ENCODE peak calls at places on chromosome 16, in ten cellular contexts. Z is heart left ventricle, S is spleen, R is endothelial cell of umbilical vein, V is left ventricle myocardium inferior, J is A549, D is cardiac fibroblast, X is thyroid gland, A is MM.1S, T is AG09309. M is an unnamed sample.
A peak's percentile ranks its signal among the peaks of the same experiment; 100 is the strongest.

GRCh38 chr16:12341423-12341822 is 364.9 kb downstream of the SNX29 start:
- DNase-seq in D (peak; percentile 81), T (no peak), J (peak; percentile 46), Z (no peak), V (no peak), R (peak; percentile 36), X (no peak), S (no peak), A (no peak), M (peak; percentile 7)

GRCh38 chr16:48525201-48526057 is 84.6 kb downstream of the N4BP1 start:
- DNase-seq in R (no peak), J (no peak), V (no peak), S (peak; percentile 60), T (no peak), D (no peak), Z (no peak), A (no peak), X (no peak), M (no peak)

GRCh38 chr16:228917-229730 is at the start of gene LUC7L:
- DNase-seq in R (peak; percentile 92), X (peak; percentile 86), S (peak; percentile 96), V (peak; percentile 90), Z (peak; percentile 91), T (peak; percentile 14), A (peak; percentile 92), D (peak; percentile 86), J (peak; percentile 91), M (peak; percentile 88)

GRCh38 chr16:797120-797420 is 3.5 kb downstream of the GNG13 start:
- DNase-seq in R (no peak), D (no peak), T (no peak), S (no peak), Z (no peak), X (no peak), J (peak; percentile 55), A (no peak), V (no peak), M (no peak)

GRCh38 chr16:51982715-51983680 is 563.9 kb downstream of the TOX3 start:
- DNase-seq in A (peak; percentile 61), X (peak; percentile 47), V (no peak), R (peak; percentile 28), D (peak; percentile 85), J (peak; percentile 76), S (no peak), T (peak; percentile 42), Z (peak; percentile 21), M (peak; percentile 82)

GRCh38 chr16:85162478-85163277 is 50.4 kb upstream of the CIBAR2 start:
- DNase-seq in V (peak; percentile 58), Z (no peak), J (no peak), X (peak; percentile 96), D (peak; percentile 82), R (peak; percentile 46), A (no peak), T (no peak), S (no peak), M (peak; percentile 79)

GRCh38 chr16:66489385-66489784 is 60.5 kb downstream of the TK2 start:
- DNase-seq in D (no peak), Z (no peak), X (no peak), V (no peak), T (no peak), A (no peak), R (no peak), S (no peak), J (no peak), M (no peak)

GRCh38 chr16:89983550-89983949 is 35.0 kb downstream of the DEF8 start:
- DNase-seq in V (no peak), D (no peak), S (no peak), T (no peak), J (no peak), A (no peak), X (no peak), Z (no peak), R (no peak), M (no peak)

GRCh38 chr16:457732-458400 is 32.4 kb downstream of the RAB11FIP3 start:
- DNase-seq in T (no peak), D (peak; percentile 18), Z (no peak), X (no peak), S (no peak), J (peak; percentile 57), A (no peak), V (no peak), R (peak; percentile 77), M (peak; percentile 61)

GRCh38 chr16:11499295-11500089 is 87.2 kb downstream of the LITAF start:
- DNase-seq in A (no peak), X (peak; percentile 33), R (no peak), D (no peak), Z (no peak), J (peak; percentile 75), T (no peak), S (no peak), V (no peak), M (no peak)

GRCh38 chr16:760065-760464 is 469 bp upstream of the MSLN start:
- DNase-seq in T (no peak), S (no peak), A (no peak), Z (no peak), J (no peak), R (no peak), X (no peak), D (no peak), V (no peak), M (no peak)

GRCh38 chr16:27500801-27501200 is 48.9 kb downstream of the GTF3C1 start:
- DNase-seq in D (no peak), Z (no peak), R (no peak), J (no peak), T (no peak), V (no peak), A (no peak), X (no peak), S (no peak), M (no peak)

GRCh38 chr16:84868829-84869457 is 49.2 kb downstream of the CRISPLD2 start:
- DNase-seq in V (peak; percentile 8), Z (no peak), A (no peak), J (no peak), R (no peak), T (no peak), S (no peak), D (no peak), X (no peak), M (no peak)

GRCh38 chr16:67445441-67445912 is 14.6 kb downstream of the HSD11B2 start:
- DNase-seq in D (no peak), R (no peak), T (no peak), S (no peak), Z (peak; percentile 51), X (peak; percentile 66), A (no peak), V (peak; percentile 74), J (no peak), M (no peak)

GRCh38 chr16:80058236-80058635 is 457.7 kb upstream of the MAF start:
- DNase-seq in T (no peak), S (no peak), R (no peak), X (peak; percentile 7), A (no peak), V (peak; percentile 55), J (no peak), Z (peak; percentile 36), D (peak; percentile 7), M (peak; percentile 0)

GRCh38 chr16:35533683-35534082 is 2074.3 kb downstream of the TP53TG3F start:
- DNase-seq in D (peak; percentile 2), J (no peak), A (peak; percentile 11), Z (no peak), V (no peak), X (no peak), S (no peak), R (no peak), T (no peak), M (no peak)
- H3K4me3 ChIP-seq in D (no peak overlapping the region), J (no peak overlapping the region), A (no peak overlapping the region), Z (no peak overlapping the region), V (no peak overlapping the region), X (no peak overlapping the region), S (no peak overlapping the region), R (no peak overlapping the region), T (no peak overlapping the region), M (no peak overlapping the region)

DNA sequence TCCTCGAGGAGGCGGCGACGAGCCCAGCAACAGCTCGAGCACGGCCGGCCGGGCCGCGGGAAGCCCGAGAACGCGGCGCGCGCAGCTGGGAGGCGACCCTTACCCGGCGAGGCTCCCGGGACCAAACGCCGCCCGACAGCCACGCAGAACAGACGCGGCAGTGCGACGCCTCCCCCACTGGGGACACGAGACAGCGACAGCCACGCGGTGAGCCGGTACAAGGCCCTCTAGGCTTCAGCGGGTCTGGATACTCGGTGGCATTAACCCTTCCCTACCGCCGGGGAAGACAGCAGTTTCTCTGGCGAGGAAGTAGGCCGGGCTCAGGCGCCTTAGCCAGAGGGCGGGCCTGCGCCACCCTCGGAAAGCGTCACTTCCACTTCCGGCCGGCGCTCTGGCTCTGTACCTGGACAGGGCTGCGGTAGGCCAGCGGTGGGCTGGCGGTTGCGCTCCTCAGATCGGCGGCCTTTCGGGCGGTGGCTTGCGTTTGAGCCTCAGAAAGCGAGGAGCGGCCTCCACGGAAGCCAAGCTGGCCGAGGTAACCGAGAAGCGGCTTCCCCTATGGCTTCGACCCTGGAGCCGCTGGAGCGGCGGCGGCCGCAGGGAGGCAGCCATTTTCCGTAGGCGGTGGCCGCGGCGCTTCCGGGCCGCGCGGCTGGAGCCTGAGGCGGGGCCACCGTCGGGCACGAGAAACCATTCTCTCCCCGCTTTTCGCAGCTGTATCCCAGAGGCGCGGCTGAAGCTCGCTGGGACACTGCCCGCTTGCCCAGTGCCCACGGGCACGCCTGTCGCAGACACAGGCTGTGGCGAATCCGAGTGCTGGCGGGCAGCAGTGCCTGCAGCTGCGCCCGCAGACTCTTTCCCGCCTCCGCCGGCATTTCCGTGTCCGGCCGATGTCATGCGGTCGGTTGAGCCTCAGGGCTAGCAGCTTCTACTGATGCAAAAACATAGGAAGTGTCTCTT is at the start of the genes TIGD7 and ZNF75A:
- DNase-seq in Z (peak; percentile 90), X (peak; percentile 87), J (peak; percentile 95), D (peak; percentile 91), A (peak; percentile 90), T (peak; percentile 62), S (peak; percentile 97), R (peak; percentile 92), V (peak; percentile 88), M (peak; percentile 93)
- TF ChIP-seq CTCF in Z (peak; percentile 43), X (no peak), J (no peak), D (no peak), A (peak; percentile 10), T (no peak), S (peak; percentile 27), R (no peak), V (peak; percentile 39), M (no peak)

DNA sequence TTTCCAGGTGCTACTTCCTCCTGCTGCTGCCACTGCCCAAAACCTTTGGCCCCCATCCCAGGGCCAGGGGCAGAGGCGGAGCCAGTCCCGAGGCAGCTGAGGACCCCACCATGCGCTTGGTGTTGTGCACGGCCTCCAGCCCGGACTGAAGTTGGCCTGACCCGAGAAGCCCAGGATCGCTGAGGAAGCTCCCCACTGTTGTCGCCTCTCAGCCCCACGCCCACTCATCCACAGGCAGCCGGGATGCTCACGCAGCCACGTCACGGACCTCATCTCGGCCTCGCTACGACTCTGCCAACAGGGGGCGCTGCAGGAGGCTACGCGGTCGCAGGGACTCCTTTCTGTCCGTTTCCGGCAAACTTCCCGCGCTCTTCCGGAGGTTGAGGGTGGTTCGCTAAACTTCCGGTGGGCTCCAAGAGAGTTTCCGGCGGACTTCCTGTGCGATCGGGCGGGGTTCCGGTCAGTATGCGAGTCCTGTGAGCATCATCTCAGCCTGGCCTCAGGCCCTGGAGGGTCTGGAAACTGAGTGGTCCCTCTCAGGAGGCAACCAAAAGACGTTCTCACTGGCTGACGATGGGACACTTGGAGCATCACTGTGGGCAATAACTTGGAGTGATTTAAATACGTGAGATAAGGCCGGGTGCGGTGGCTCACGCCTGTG is 12.4 kb downstream of the ZG16B start:
- DNase-seq in R (no peak), S (peak; percentile 89), A (no peak), Z (peak; percentile 57), V (peak; percentile 30), T (no peak), D (peak; percentile 47), J (peak; percentile 51), X (peak; percentile 18), M (peak; percentile 43)
- H3K4me3 ChIP-seq in R (no peak overlapping the region), S (no peak overlapping the region), A (no peak overlapping the region), Z (no peak overlapping the region), V (peak overlapping the region; percentile 19), T (peak overlapping the region; percentile 11), D (peak overlapping the region; percentile 14), J (no peak overlapping the region), X (no peak overlapping the region), M (no peak overlapping the region)

GRCh38 chr16:55249361-55249760 is 74.6 kb upstream of the IRX6 start:
- DNase-seq in V (no peak), S (no peak), X (no peak), D (no peak), T (no peak), Z (no peak), R (no peak), J (no peak), A (no peak), M (no peak)
- TF ChIP-seq CTCF in V (no peak), S (no peak), X (no peak), D (no peak), T (no peak), Z (no peak), R (no peak), J (no peak), A (no peak), M (no peak)